ENCODE peak calls at places on chromosomes 1 and 21, in five cellular contexts. Q is Peyer's patch, B is lower leg skin, K is GM12892, Y is ovary. W is an unnamed sample.

GRCh38 chr1:202274611-202275010 is 67.1 kb downstream of the UBE2T start:
- DNase-seq in Q (peak; percentile 72), Y (no peak), K (no peak), B (no peak), W (no peak)

GRCh38 chr1:65949230-65949626 is 156.5 kb downstream of the PDE4B start:
- DNase-seq in B (peak; percentile 31), K (no peak), Q (peak; percentile 49), Y (no peak), W (no peak)

GRCh38 chr1:77759090-77760028 is at the start of gene USP33:
- DNase-seq in Y (peak; percentile 95), Q (peak; percentile 96), K (peak; percentile 73), B (peak; percentile 80), W (peak; percentile 93)

GRCh38 chr21:21019681-21020080 is 21.5 kb downstream of the NCAM2 start:
- DNase-seq in Q (no peak), Y (no peak), K (no peak), B (no peak), W (no peak)

GRCh38 chr1:41629136-41629535 is 144.7 kb upstream of the EDN2 start:
- DNase-seq in K (no peak), B (no peak), Q (no peak), Y (no peak), W (no peak)

GRCh38 chr1:201189085-201189484 is 1.5 kb upstream of the IGFN1 start:
- DNase-seq in Y (no peak), K (no peak), B (no peak), Q (no peak), W (no peak)

GRCh38 chr21:44059710-44060109 is 47.5 kb upstream of the PWP2 start:
- DNase-seq in Q (no peak), B (no peak), K (no peak), Y (no peak), W (peak; percentile 91)

GRCh38 chr1:180234369-180235076 is 4.5 kb downstream of the LHX4 start:
- DNase-seq in K (no peak), Y (no peak), B (no peak), Q (peak; percentile 73), W (no peak)

GRCh38 chr1:44249543-44249942 is 36.3 kb downstream of the DMAP1 start:
- DNase-seq in K (no peak), Y (peak; percentile 82), B (no peak), Q (no peak), W (peak; percentile 9)

GRCh38 chr1:145891143-145891542 is 5.5 kb upstream of the ANKRD35 start:
- DNase-seq in Y (no peak), K (no peak), B (no peak), Q (no peak), W (no peak)

GRCh38 chr1:234281826-234282489 is 91.3 kb upstream of the COA6 start:
- DNase-seq in B (no peak), Y (no peak), K (no peak), Q (no peak), W (no peak)

GRCh38 chr1:101964708-101965107 is 32.0 kb downstream of the OLFM3 start:
- DNase-seq in Q (no peak), K (no peak), B (no peak), Y (no peak), W (no peak)

GRCh38 chr1:101960164-101960563 is 36.6 kb downstream of the OLFM3 start:
- DNase-seq in K (no peak), Y (no peak), Q (no peak), B (no peak), W (no peak)

GRCh38 chr1:101953623-101954022 is 43.1 kb downstream of the OLFM3 start:
- DNase-seq in K (no peak), Y (no peak), B (no peak), Q (no peak), W (no peak)

GRCh38 chr1:101959456-101959855 is 37.3 kb downstream of the OLFM3 start:
- DNase-seq in B (no peak), Y (no peak), K (no peak), Q (no peak), W (no peak)
- TF ChIP-seq POLR2A in B (no peak), Y (no peak), K (no peak), Q (no peak), W (no peak)

DNA sequence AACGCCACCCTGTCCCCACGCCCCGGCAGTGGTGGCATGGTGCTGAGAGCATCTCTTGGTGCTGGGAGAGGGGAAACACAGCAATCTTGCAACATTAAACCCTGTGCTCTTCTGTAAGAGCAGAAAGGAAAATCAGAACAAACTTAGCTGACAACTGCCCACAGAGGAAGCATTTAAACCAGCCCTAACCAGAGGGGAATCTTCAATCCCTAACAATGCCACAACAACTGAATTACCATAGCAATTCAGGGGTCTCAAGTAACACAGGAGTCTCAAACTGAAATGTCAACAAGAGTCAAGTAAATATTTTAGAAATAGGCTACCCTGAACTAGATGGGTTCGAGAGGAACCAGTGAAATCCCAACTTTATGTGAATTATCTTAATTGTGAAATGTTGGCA is 1983.6 kb downstream of the NCAM2 start:
- DNase-seq in K (no peak), B (no peak), Y (no peak), Q (no peak), W (no peak)
- TF ChIP-seq POLR2A in K (no peak), B (no peak), Y (no peak), Q (no peak), W (no peak)

GRCh38 chr1:55720243-55720642 is 505.1 kb upstream of the USP24 start:
- DNase-seq in Q (peak; percentile 70), B (no peak), Y (peak; percentile 76), K (no peak), W (peak; percentile 30)

GRCh38 chr1:55717111-55717510 is 501.9 kb upstream of the USP24 start:
- DNase-seq in K (no peak), Y (no peak), B (no peak), Q (no peak), W (no peak)

GRCh38 chr1:55716610-55717009 is 501.4 kb upstream of the USP24 start:
- DNase-seq in Y (no peak), B (no peak), Q (no peak), K (no peak), W (no peak)

GRCh38 chr1:55716151-55716550 is 501.0 kb upstream of the USP24 start:
- DNase-seq in B (no peak), Y (no peak), K (no peak), Q (no peak), W (no peak)

DNA sequence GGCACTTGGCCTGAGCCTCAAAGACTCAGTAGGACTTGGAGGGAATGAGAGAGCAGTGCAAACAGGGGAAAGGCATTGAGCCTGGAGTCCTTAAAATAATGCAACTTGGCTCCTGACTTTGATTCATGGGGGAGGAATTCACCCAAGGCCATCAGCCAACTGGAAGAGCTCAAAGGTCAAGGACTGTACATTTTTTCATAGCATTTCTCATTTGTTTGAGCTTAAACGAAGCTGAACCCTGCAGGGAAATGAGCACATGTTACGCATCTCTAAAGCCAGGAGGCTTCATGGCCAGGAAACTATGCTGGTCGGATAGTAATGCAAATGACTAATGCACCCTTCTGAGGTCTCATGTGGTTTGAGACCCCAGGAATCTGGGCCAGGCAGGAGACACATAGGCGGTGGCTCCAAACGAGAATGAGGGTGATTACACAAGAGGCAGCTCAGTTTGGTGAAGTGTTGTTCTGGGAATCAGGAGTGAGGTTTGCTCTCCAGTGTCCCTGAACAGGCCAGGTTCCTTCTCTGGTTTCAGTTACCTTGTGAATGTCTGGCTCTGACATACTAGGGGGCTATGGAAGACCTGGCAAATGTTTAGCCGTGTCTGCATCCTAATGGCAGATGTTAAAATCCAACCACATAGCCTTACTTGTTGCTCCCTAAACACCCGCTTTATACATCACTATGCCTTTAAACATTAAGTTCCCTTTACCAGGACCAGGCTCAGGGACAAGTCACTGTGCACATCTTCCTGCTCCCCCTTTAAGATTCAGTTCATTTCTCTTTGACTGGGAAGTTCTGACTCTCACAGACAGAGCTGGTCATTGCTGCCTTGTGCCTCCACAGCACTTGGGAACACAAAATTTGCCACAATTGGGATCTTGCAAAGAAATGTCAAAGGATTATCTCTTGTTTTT is 503.9 kb upstream of the USP24 start:
- DNase-seq in Q (peak; percentile 73), B (peak; percentile 84), K (no peak), Y (peak; percentile 75), W (peak; percentile 23)
- TF ChIP-seq POLR2A in Q (no peak), B (no peak), K (no peak), Y (no peak), W (no peak)

GRCh38 chr1:2564006-2564814 is 8.0 kb downstream of the TNFRSF14 start:
- DNase-seq in Y (peak; percentile 36), Q (no peak), B (no peak), K (no peak), W (no peak)

GRCh38 chr1:2569060-2569459 is 12.9 kb downstream of the TNFRSF14 start:
- DNase-seq in Y (no peak), Q (no peak), K (no peak), B (no peak), W (peak; percentile 57)

GRCh38 chr1:2564815-2565415 is 8.7 kb downstream of the TNFRSF14 start:
- DNase-seq in Q (no peak), Y (peak; percentile 34), B (no peak), K (no peak), W (no peak)

GRCh38 chr1:2566106-2567045 is 10.2 kb downstream of the TNFRSF14 start:
- DNase-seq in Q (no peak), B (no peak), K (no peak), Y (peak; percentile 37), W (no peak)

DNA sequence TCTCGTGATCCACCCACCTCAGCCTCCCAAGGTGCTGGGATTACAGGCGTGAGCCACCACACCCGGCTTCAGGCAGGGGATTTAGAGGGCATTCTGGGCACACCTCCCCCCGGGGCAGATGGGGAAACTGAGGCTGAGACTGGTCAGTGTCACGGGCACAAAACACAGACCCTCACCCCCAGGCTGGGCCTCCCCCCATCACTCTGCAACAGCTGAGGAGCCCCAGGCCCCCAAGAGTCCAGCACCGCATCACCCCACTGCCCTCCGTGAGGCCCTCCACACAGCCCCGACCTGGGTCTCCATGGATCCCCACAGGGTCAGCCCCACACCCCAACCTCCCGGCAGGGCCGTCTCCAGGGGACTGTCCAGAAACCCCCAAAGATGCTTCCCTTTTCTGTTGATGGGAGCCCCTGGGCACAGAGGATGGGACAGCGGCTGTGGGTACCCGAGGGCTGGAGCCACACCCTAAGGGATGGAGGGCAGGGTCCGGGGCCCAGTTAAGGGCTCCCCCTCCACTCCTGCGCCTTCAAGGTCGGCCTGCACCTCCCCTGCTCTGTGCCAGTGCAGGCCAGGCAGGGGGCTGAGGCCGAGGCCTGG is 11.0 kb downstream of the TNFRSF14 start:
- DNase-seq in K (no peak), Q (no peak), Y (peak; percentile 31), B (no peak), W (no peak)
- TF ChIP-seq POLR2A in K (no peak), Q (no peak), Y (no peak), B (no peak), W (no peak)

GRCh38 chr1:10415211-10415930 is 14.9 kb upstream of the CENPS start:
- DNase-seq in Q (peak; percentile 48), B (peak; percentile 28), K (no peak), Y (no peak), W (peak; percentile 21)
- TF ChIP-seq POLR2A in Q (no peak), B (no peak), K (no peak), Y (no peak), W (no peak)

W was measured in thyroid gland.